ENCODE peak calls at places on chromosomes 12 and 14, in six cellular contexts. One of them, this sample, is unnamed.

GRCh38 chr12:90757957-90758356 is 197.0 kb downstream of the CCER1 start:
- DNase-seq in colonic mucosa: no peak
- DNase-seq in AG10803: no peak
- DNase-seq in heart right ventricle: no peak
- DNase-seq in thoracic aorta: no peak
- DNase-seq in fibroblast of the aortic adventitia: no peak
- DNase-seq in this sample: no peak

GRCh38 chr12:96810477-96810876 is 96.6 kb upstream of the NEDD1 start:
- DNase-seq in heart right ventricle: no peak
- DNase-seq in colonic mucosa: no peak
- DNase-seq in thoracic aorta: no peak
- DNase-seq in AG10803: no peak
- DNase-seq in fibroblast of the aortic adventitia: no peak
- DNase-seq in this sample: no peak

GRCh38 chr14:103727313-103728000 is 11.8 kb downstream of the ZFYVE21 start:
- DNase-seq in colonic mucosa: peak
- DNase-seq in fibroblast of the aortic adventitia: no peak
- DNase-seq in heart right ventricle: no peak
- DNase-seq in AG10803: no peak
- DNase-seq in thoracic aorta: no peak
- DNase-seq in this sample: no peak

GRCh38 chr12:68863109-68863770 is 55.3 kb downstream of the MDM2 start:
- DNase-seq in thoracic aorta: no peak
- DNase-seq in heart right ventricle: no peak
- DNase-seq in AG10803: no peak
- DNase-seq in fibroblast of the aortic adventitia: no peak
- DNase-seq in colonic mucosa: no peak
- DNase-seq in this sample: no peak

GRCh38 chr12:66055837-66056319 is 74.7 kb downstream of the LLPH start:
- DNase-seq in heart right ventricle: no peak
- DNase-seq in thoracic aorta: no peak
- DNase-seq in AG10803: no peak
- DNase-seq in fibroblast of the aortic adventitia: peak
- DNase-seq in colonic mucosa: no peak
- DNase-seq in this sample: no peak

GRCh38 chr12:132561784-132562156 is 48.6 kb downstream of the LRCOL1 start:
- DNase-seq in heart right ventricle: no peak
- DNase-seq in fibroblast of the aortic adventitia: no peak
- DNase-seq in colonic mucosa: no peak
- DNase-seq in AG10803: no peak
- DNase-seq in thoracic aorta: no peak
- DNase-seq in this sample: no peak

GRCh38 chr12:101924647-101925046 is 47.3 kb downstream of the DRAM1 start:
- DNase-seq in fibroblast of the aortic adventitia: peak
- DNase-seq in AG10803: peak
- DNase-seq in heart right ventricle: no peak
- DNase-seq in colonic mucosa: no peak
- DNase-seq in thoracic aorta: no peak
- DNase-seq in this sample: no peak

GRCh38 chr14:89841855-89842254 is 112.7 kb downstream of the EFCAB11 start:
- DNase-seq in fibroblast of the aortic adventitia: no peak
- DNase-seq in thoracic aorta: no peak
- DNase-seq in AG10803: no peak
- DNase-seq in heart right ventricle: no peak
- DNase-seq in colonic mucosa: no peak
- DNase-seq in this sample: no peak

GRCh38 chr12:71780207-71780822 is 25.7 kb downstream of the RAB21 start:
- DNase-seq in heart right ventricle: peak
- DNase-seq in colonic mucosa: peak
- DNase-seq in fibroblast of the aortic adventitia: peak
- DNase-seq in AG10803: peak
- DNase-seq in thoracic aorta: no peak
- DNase-seq in this sample: no peak

GRCh38 chr14:101118746-101119610 is 215.5 kb upstream of the RTL1 start:
- DNase-seq in colonic mucosa: no peak
- DNase-seq in AG10803: no peak
- DNase-seq in heart right ventricle: no peak
- DNase-seq in fibroblast of the aortic adventitia: no peak
- DNase-seq in thoracic aorta: no peak
- DNase-seq in this sample: no peak

GRCh38 chr12:102959391-102959790 is 1.9 kb downstream of the ASCL1 start:
- DNase-seq in colonic mucosa: no peak
- DNase-seq in heart right ventricle: no peak
- DNase-seq in fibroblast of the aortic adventitia: no peak
- DNase-seq in AG10803: no peak
- DNase-seq in thoracic aorta: no peak
- DNase-seq in this sample: no peak

GRCh38 chr14:90605430-90605829 is 208.6 kb downstream of the CALM1 start:
- DNase-seq in colonic mucosa: no peak
- DNase-seq in AG10803: no peak
- DNase-seq in fibroblast of the aortic adventitia: no peak
- DNase-seq in thoracic aorta: no peak
- DNase-seq in heart right ventricle: no peak
- DNase-seq in this sample: no peak

GRCh38 chr12:114339626-114340025 is 66.3 kb downstream of the TBX5 start:
- DNase-seq in heart right ventricle: no peak
- DNase-seq in thoracic aorta: no peak
- DNase-seq in AG10803: peak
- DNase-seq in fibroblast of the aortic adventitia: peak
- DNase-seq in colonic mucosa: no peak
- DNase-seq in this sample: no peak

GRCh38 chr12:69894800-69895199 is 69.8 kb downstream of the MYRFL start:
- DNase-seq in fibroblast of the aortic adventitia: no peak
- DNase-seq in heart right ventricle: no peak
- DNase-seq in colonic mucosa: no peak
- DNase-seq in AG10803: no peak
- DNase-seq in thoracic aorta: no peak
- DNase-seq in this sample: no peak

GRCh38 chr12:69898236-69898635 is 73.2 kb downstream of the MYRFL start:
- DNase-seq in AG10803: peak
- DNase-seq in colonic mucosa: no peak
- DNase-seq in heart right ventricle: no peak
- DNase-seq in fibroblast of the aortic adventitia: peak
- DNase-seq in thoracic aorta: no peak
- DNase-seq in this sample: no peak

GRCh38 chr12:69897744-69898143 is 72.7 kb downstream of the MYRFL start:
- DNase-seq in thoracic aorta: no peak
- DNase-seq in colonic mucosa: no peak
- DNase-seq in heart right ventricle: peak
- DNase-seq in AG10803: peak
- DNase-seq in fibroblast of the aortic adventitia: peak
- DNase-seq in this sample: peak

GRCh38 chr12:69900720-69901131 is 75.7 kb downstream of the MYRFL start:
- DNase-seq in heart right ventricle: peak
- DNase-seq in AG10803: peak
- DNase-seq in fibroblast of the aortic adventitia: peak
- DNase-seq in colonic mucosa: peak
- DNase-seq in thoracic aorta: peak
- DNase-seq in this sample: no peak

GRCh38 chr12:69896653-69897381 is 71.8 kb downstream of the MYRFL start:
- DNase-seq in colonic mucosa: no peak
- DNase-seq in thoracic aorta: no peak
- DNase-seq in heart right ventricle: no peak
- DNase-seq in AG10803: no peak
- DNase-seq in fibroblast of the aortic adventitia: no peak
- DNase-seq in this sample: no peak
- H3K4me3 ChIP-seq in colonic mucosa: no peak
- H3K4me3 ChIP-seq in thoracic aorta: no peak
- H3K4me3 ChIP-seq in heart right ventricle: no peak
- H3K4me3 ChIP-seq in AG10803: no peak
- H3K4me3 ChIP-seq in fibroblast of the aortic adventitia: no peak
- H3K4me3 ChIP-seq in this sample: no peak

GRCh38 chr14:23951590-23952143 is 1.9 kb upstream of the DHRS4 start:
- DNase-seq in thoracic aorta: no peak
- DNase-seq in fibroblast of the aortic adventitia: no peak
- DNase-seq in colonic mucosa: no peak
- DNase-seq in heart right ventricle: no peak
- DNase-seq in AG10803: no peak
- DNase-seq in this sample: no peak
- TF ChIP-seq CTCF in thoracic aorta: no peak
- TF ChIP-seq CTCF in fibroblast of the aortic adventitia: no peak
- TF ChIP-seq CTCF in colonic mucosa: no peak
- TF ChIP-seq CTCF in heart right ventricle: no peak
- TF ChIP-seq CTCF in AG10803: peak
- TF ChIP-seq CTCF in this sample: peak

GRCh38 chr12:53052419-53053222 is 2.8 kb downstream of the TNS2 start:
- DNase-seq in AG10803: peak
- DNase-seq in heart right ventricle: peak
- DNase-seq in thoracic aorta: peak
- DNase-seq in colonic mucosa: peak
- DNase-seq in fibroblast of the aortic adventitia: peak
- DNase-seq in this sample: no peak

GRCh38 chr12:53051881-53052412 is 2.1 kb downstream of the TNS2 start:
- DNase-seq in thoracic aorta: no peak
- DNase-seq in fibroblast of the aortic adventitia: no peak
- DNase-seq in colonic mucosa: no peak
- DNase-seq in heart right ventricle: no peak
- DNase-seq in AG10803: no peak
- DNase-seq in this sample: no peak

GRCh38 chr12:53054112-53054878 is 4.4 kb downstream of the TNS2 start:
- DNase-seq in thoracic aorta: peak
- DNase-seq in fibroblast of the aortic adventitia: peak
- DNase-seq in colonic mucosa: peak
- DNase-seq in heart right ventricle: peak
- DNase-seq in AG10803: peak
- DNase-seq in this sample: peak

GRCh38 chr12:53051058-53051880 is 1.4 kb downstream of the TNS2 start:
- DNase-seq in AG10803: peak
- DNase-seq in thoracic aorta: no peak
- DNase-seq in heart right ventricle: peak
- DNase-seq in fibroblast of the aortic adventitia: no peak
- DNase-seq in colonic mucosa: peak
- DNase-seq in this sample: no peak

DNA sequence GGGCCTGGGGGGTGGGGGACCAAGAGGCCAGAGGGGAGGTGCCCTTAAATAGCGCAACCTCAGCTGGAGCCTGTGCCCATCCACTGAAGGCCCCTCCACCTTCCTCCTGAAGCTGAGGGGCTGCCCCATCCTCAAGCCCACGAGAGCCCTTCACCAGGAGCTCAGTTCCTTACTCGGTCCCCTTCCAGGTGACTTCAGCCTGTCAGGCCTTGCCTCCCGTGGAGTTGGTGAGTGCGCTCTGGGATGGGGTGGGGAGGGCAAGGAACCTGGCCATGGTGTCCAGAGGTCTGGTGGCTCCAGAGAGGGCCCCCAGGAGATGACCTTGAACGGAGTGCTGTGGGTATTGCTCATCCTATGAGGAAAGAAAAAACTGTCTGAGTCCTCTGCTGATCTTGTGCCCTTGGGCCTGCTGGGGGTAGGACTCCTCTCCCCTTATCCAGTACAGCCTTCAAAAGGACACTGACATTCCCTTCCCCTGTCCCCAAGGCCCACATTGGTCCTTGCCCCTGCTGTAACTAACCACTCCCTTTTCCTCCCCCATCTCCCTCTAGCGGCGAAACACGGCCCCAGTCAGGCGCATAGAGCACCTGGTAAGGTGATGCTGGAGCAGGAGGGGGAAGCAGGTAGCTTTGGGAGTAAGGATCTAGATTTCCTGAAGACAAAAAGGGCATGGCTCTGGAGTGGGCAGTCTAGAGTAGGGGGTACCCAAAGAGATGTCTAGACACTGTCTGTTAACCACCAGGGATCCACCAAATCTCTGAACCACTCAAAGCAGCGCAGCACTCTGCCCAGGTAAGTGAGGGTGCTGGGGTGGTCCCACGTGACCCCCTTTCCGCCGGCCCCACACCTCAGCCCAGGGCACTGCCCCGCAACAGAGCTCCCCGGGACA is 3.6 kb downstream of the TNS2 start:
- DNase-seq in fibroblast of the aortic adventitia: no peak
- DNase-seq in AG10803: no peak
- DNase-seq in colonic mucosa: peak
- DNase-seq in heart right ventricle: peak
- DNase-seq in thoracic aorta: no peak
- DNase-seq in this sample: no peak
- H3K4me3 ChIP-seq in fibroblast of the aortic adventitia: peak
- H3K4me3 ChIP-seq in AG10803: peak
- H3K4me3 ChIP-seq in colonic mucosa: peak
- H3K4me3 ChIP-seq in heart right ventricle: peak
- H3K4me3 ChIP-seq in thoracic aorta: peak
- H3K4me3 ChIP-seq in this sample: peak

DNA sequence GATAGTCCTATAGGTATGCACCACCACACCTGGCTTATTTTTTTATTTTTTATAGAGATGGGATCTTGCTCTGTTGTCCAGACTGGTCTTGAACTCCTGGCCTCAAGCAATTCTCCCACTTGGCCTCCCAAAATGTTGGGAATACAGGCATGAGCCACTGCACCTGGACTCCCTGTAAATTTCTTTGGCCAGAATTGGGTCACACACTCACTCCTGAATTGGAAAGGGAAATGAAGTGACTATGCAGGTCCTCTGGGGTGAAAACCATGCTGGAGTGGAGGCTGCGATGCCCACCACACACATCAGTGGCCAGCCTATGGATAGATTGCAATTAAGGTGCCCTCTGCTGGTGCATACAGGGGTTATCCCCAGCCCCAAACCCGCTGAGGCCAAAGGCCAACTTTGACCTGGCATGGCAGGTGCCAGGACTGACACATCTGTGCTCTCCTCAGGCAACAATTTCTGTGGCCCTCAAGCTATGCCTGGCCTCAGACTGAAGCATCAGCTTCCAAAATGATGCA is 125.6 kb downstream of the SLC38A6 start:
- DNase-seq in heart right ventricle: no peak
- DNase-seq in colonic mucosa: no peak
- DNase-seq in fibroblast of the aortic adventitia: no peak
- DNase-seq in AG10803: no peak
- DNase-seq in thoracic aorta: no peak
- DNase-seq in this sample: no peak
- TF ChIP-seq CTCF in heart right ventricle: peak
- TF ChIP-seq CTCF in colonic mucosa: no peak
- TF ChIP-seq CTCF in fibroblast of the aortic adventitia: peak
- TF ChIP-seq CTCF in AG10803: peak
- TF ChIP-seq CTCF in thoracic aorta: no peak
- TF ChIP-seq CTCF in this sample: peak